ENCODE peak calls at places on chromosomes 12 and 14, in four cellular contexts. One of them, this sample, is unnamed.
A peak's percentile ranks its signal among the peaks of the same experiment; 100 is the strongest.

GRCh38 chr14:105059035-105059916 is 6.0 kb downstream of the GPR132 start:
- DNase-seq in SJSA1: no peak
- DNase-seq in GM23248: no peak
- DNase-seq in endodermal cell: peak; percentile 72
- DNase-seq in this sample: no peak

GRCh38 chr12:116027551-116027821 is 250.0 kb downstream of the MED13L start:
- DNase-seq in SJSA1: no peak
- DNase-seq in GM23248: no peak
- DNase-seq in endodermal cell: no peak
- DNase-seq in this sample: no peak

GRCh38 chr14:58822856-58823255 is 185.1 kb downstream of the DACT1 start:
- DNase-seq in SJSA1: no peak
- DNase-seq in GM23248: no peak
- DNase-seq in endodermal cell: no peak
- DNase-seq in this sample: no peak

GRCh38 chr12:22974865-22975264 is 349.9 kb downstream of the ETNK1 start:
- DNase-seq in SJSA1: no peak
- DNase-seq in GM23248: peak; percentile 96
- DNase-seq in endodermal cell: no peak
- DNase-seq in this sample: no peak

GRCh38 chr14:92927396-92928257 is 4.7 kb downstream of the CHGA start:
- DNase-seq in SJSA1: no peak
- DNase-seq in GM23248: peak; percentile 49
- DNase-seq in endodermal cell: no peak
- DNase-seq in this sample: no peak

GRCh38 chr12:102685841-102686240 is 205.5 kb upstream of the IGF1 start:
- DNase-seq in SJSA1: no peak
- DNase-seq in GM23248: no peak
- DNase-seq in endodermal cell: no peak
- DNase-seq in this sample: no peak

GRCh38 chr14:24064856-24065255 is 6.5 kb upstream of the CPNE6 start:
- DNase-seq in SJSA1: no peak
- DNase-seq in GM23248: no peak
- DNase-seq in endodermal cell: no peak
- DNase-seq in this sample: no peak

GRCh38 chr12:111126331-111126730 is 206.0 kb upstream of the MYL2 start:
- DNase-seq in SJSA1: no peak
- DNase-seq in GM23248: peak; percentile 5
- DNase-seq in endodermal cell: no peak
- DNase-seq in this sample: no peak

GRCh38 chr14:68444449-68445168 is 348.3 kb downstream of the ZFP36L1 start:
- DNase-seq in SJSA1: no peak
- DNase-seq in GM23248: peak; percentile 59
- DNase-seq in endodermal cell: no peak
- DNase-seq in this sample: no peak

GRCh38 chr12:120079352-120080042 is 37.1 kb downstream of the RAB35 start:
- DNase-seq in SJSA1: no peak
- DNase-seq in GM23248: peak; percentile 58
- DNase-seq in endodermal cell: no peak
- DNase-seq in this sample: no peak

GRCh38 chr14:22456986-22457594 is 131.9 kb downstream of the DAD1 start:
- DNase-seq in SJSA1: no peak
- DNase-seq in GM23248: no peak
- DNase-seq in endodermal cell: peak; percentile 21
- DNase-seq in this sample: no peak

GRCh38 chr14:74638066-74638465 is 26.0 kb upstream of the LTBP2 start:
- DNase-seq in SJSA1: no peak
- DNase-seq in GM23248: no peak
- DNase-seq in endodermal cell: peak; percentile 67
- DNase-seq in this sample: no peak

GRCh38 chr12:85983601-85984000 is 109.5 kb downstream of the NTS start:
- DNase-seq in SJSA1: no peak
- DNase-seq in GM23248: no peak
- DNase-seq in endodermal cell: no peak
- DNase-seq in this sample: no peak
- H3K27me3 ChIP-seq in SJSA1: no peaks in the 10 kb centered on the region
- H3K27me3 ChIP-seq in GM23248: no peaks in the 10 kb centered on the region
- H3K27me3 ChIP-seq in endodermal cell: no peaks in the 10 kb centered on the region
- H3K27me3 ChIP-seq in this sample: no peaks in the 10 kb centered on the region

GRCh38 chr14:50452285-50452684 is 55.6 kb upstream of the CDKL1 start:
- DNase-seq in SJSA1: no peak
- DNase-seq in GM23248: no peak
- DNase-seq in endodermal cell: no peak
- DNase-seq in this sample: no peak
- H3K4me3 ChIP-seq in SJSA1: no peak overlapping the region
- H3K4me3 ChIP-seq in GM23248: no peak overlapping the region
- H3K4me3 ChIP-seq in endodermal cell: no peak overlapping the region
- H3K4me3 ChIP-seq in this sample: no peak overlapping the region

GRCh38 chr14:103155826-103156394 is 32.6 kb downstream of the TNFAIP2 start:
- DNase-seq in SJSA1: no peak
- DNase-seq in GM23248: no peak
- DNase-seq in endodermal cell: peak; percentile 30
- DNase-seq in this sample: no peak
- H3K4me1 ChIP-seq in SJSA1: peaks cover 12% of the 10 kb centered on the region
- H3K4me1 ChIP-seq in GM23248: peaks cover 2% of the 10 kb centered on the region
- H3K4me1 ChIP-seq in endodermal cell: no peaks in the 10 kb centered on the region
- H3K4me1 ChIP-seq in this sample: no peaks in the 10 kb centered on the region

GRCh38 chr14:31541702-31542101 is 19.5 kb upstream of the NUBPL start:
- DNase-seq in SJSA1: no peak
- DNase-seq in GM23248: no peak
- DNase-seq in endodermal cell: no peak
- DNase-seq in this sample: no peak
- H3K27me3 ChIP-seq in SJSA1: no peaks in the 10 kb centered on the region
- H3K27me3 ChIP-seq in GM23248: no peaks in the 10 kb centered on the region
- H3K27me3 ChIP-seq in endodermal cell: no peaks in the 10 kb centered on the region
- H3K27me3 ChIP-seq in this sample: no peaks in the 10 kb centered on the region

GRCh38 chr12:70364695-70365397 is 1.2 kb upstream of the KCNMB4 start:
- DNase-seq in SJSA1: no peak
- DNase-seq in GM23248: no peak
- DNase-seq in endodermal cell: no peak
- DNase-seq in this sample: no peak
- H3K4me3 ChIP-seq in SJSA1: no peak overlapping the region
- H3K4me3 ChIP-seq in GM23248: peak overlapping the region; percentile 93
- H3K4me3 ChIP-seq in endodermal cell: peak overlapping the region; percentile 87
- H3K4me3 ChIP-seq in this sample: peak overlapping the region; percentile 52

GRCh38 chr12:5922500-5922899 is 22.6 kb downstream of the ANO2 start:
- DNase-seq in SJSA1: peak; percentile 33
- DNase-seq in GM23248: no peak
- DNase-seq in endodermal cell: no peak
- DNase-seq in this sample: no peak

GRCh38 chr12:5923043-5923605 is 21.9 kb downstream of the ANO2 start:
- DNase-seq in SJSA1: peak; percentile 5
- DNase-seq in GM23248: no peak
- DNase-seq in endodermal cell: no peak
- DNase-seq in this sample: no peak

GRCh38 chr12:5921027-5921909 is 23.8 kb downstream of the ANO2 start:
- DNase-seq in SJSA1: peak; percentile 41
- DNase-seq in GM23248: no peak
- DNase-seq in endodermal cell: no peak
- DNase-seq in this sample: no peak

GRCh38 chr12:5925646-5926045 is 19.4 kb downstream of the ANO2 start:
- DNase-seq in SJSA1: peak; percentile 12
- DNase-seq in GM23248: no peak
- DNase-seq in endodermal cell: no peak
- DNase-seq in this sample: no peak

DNA sequence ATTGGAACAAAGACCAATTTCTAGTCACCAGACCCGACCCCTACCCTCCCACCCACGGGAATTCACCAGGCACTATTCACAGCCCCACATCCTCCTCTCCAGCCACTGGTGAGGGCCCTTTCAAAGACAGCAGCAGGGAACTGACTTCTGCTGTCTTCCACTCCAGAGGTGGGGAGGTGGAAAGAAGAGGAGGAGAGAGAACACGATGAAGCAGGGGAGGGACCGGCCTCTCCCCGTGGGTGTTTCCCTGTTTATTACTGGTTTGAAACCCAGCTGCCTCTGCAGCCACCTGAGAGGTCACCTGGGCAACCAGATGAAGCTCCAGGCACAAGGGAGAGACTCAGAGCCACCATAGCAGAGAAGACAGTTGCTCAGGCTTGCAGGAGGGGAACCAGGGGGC is 23.1 kb downstream of the ANO2 start:
- DNase-seq in SJSA1: peak; percentile 28
- DNase-seq in GM23248: no peak
- DNase-seq in endodermal cell: no peak
- DNase-seq in this sample: no peak
- H3K4me1 ChIP-seq in SJSA1: no peaks in the 10 kb centered on the region
- H3K4me1 ChIP-seq in GM23248: no peaks in the 10 kb centered on the region
- H3K4me1 ChIP-seq in endodermal cell: peaks cover 13% of the 10 kb centered on the region
- H3K4me1 ChIP-seq in this sample: no peaks in the 10 kb centered on the region

DNA sequence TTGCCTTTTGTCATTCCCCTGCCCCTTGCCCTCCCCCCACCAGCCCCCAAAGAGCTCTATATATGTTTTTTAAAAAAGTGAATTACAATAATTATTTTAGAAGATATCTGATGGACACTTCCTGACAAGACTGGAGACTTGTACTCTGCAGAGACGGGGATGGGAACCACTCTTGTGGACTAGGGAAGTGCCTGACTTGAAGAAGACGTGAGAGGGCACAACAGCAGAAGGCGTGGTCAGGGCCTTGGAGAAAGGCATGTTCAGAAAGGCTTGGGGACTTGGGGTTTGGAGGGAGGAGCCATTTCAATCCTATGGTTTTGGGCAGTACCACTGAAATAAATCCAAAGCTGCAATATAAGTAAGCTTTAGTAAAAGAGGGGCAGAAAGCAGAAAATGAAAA is 154.7 kb downstream of the APAF1 start:
- DNase-seq in SJSA1: no peak
- DNase-seq in GM23248: no peak
- DNase-seq in endodermal cell: peak; percentile 56
- DNase-seq in this sample: no peak
- H3K27me3 ChIP-seq in SJSA1: peaks cover 15% of the 10 kb centered on the region
- H3K27me3 ChIP-seq in GM23248: peaks cover 7% of the 10 kb centered on the region
- H3K27me3 ChIP-seq in endodermal cell: no peaks in the 10 kb centered on the region
- H3K27me3 ChIP-seq in this sample: peaks cover 20% of the 10 kb centered on the region

DNA sequence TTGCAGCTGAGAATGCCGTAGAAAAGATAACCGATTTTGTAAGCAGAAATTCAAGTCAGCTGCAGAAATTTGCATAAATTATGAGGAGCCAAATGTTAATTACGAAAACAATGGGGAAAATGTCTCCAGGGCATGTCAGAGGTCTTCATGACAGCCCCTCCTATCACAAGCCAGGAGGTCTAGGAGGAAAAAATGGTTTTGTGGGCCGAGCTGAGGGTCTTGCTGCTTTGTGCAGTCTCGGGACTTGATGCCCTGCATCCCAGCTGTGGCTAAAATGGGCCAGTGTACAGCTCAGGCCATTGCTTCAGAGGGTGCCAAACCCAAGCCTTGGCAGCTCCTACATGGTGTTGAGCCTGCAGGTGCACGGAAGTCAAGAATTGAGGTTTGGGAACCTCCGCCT is 131.2 kb upstream of the PDE3A start:
- DNase-seq in SJSA1: no peak
- DNase-seq in GM23248: no peak
- DNase-seq in endodermal cell: no peak
- DNase-seq in this sample: no peak
- H3K4me3 ChIP-seq in SJSA1: no peak overlapping the region
- H3K4me3 ChIP-seq in GM23248: no peak overlapping the region
- H3K4me3 ChIP-seq in endodermal cell: no peak overlapping the region
- H3K4me3 ChIP-seq in this sample: no peak overlapping the region

This sample was measured in HAP-1.